ENCODE peak calls at places on chromosome 3, in nine cellular contexts. W is mammary epithelial cell, O is BE2C, K is NB4, M is foreskin fibroblast, R is lower lobe of right lung, D is GM12865, P is RWPE2, V is thoracic aorta. X is an unnamed sample.

GRCh38 chr3:61736506-61736905 is 175.1 kb downstream of the PTPRG start:
- DNase-seq in P (no peak), W (peak; percentile 54), V (no peak), D (no peak), M (no peak), K (no peak), O (no peak), R (no peak), X (no peak)

GRCh38 chr3:11459147-11459837 is 184.4 kb downstream of the VGLL4 start:
- DNase-seq in R (no peak), W (no peak), O (no peak), D (no peak), M (peak; percentile 61), V (no peak), P (no peak), K (no peak), X (no peak)

GRCh38 chr3:62128028-62128427 is 245.3 kb downstream of the FEZF2 start:
- DNase-seq in P (no peak), V (no peak), M (peak; percentile 75), K (peak; percentile 1), D (no peak), O (no peak), W (no peak), R (no peak), X (no peak)

GRCh38 chr3:13289771-13290285 is 130.3 kb downstream of the NUP210 start:
- DNase-seq in W (no peak), R (peak; percentile 14), M (no peak), K (no peak), V (no peak), P (peak; percentile 30), D (no peak), O (no peak), X (no peak)

GRCh38 chr3:62229908-62230307 is 143.4 kb downstream of the FEZF2 start:
- DNase-seq in R (no peak), W (peak; percentile 9), V (no peak), P (no peak), O (no peak), M (peak; percentile 15), D (no peak), K (peak; percentile 5), X (no peak)

GRCh38 chr3:48367201-48367600 is 4.8 kb upstream of the FBXW12 start:
- DNase-seq in M (no peak), D (no peak), K (no peak), P (no peak), W (no peak), R (no peak), V (no peak), O (peak; percentile 70), X (no peak)

GRCh38 chr3:122443090-122443489 is 27.2 kb upstream of the WDR5B start:
- DNase-seq in D (no peak), R (no peak), P (no peak), M (no peak), V (no peak), K (no peak), W (no peak), O (peak; percentile 22), X (no peak)

GRCh38 chr3:8607285-8608040 is 37.1 kb downstream of the SSUH2 start:
- DNase-seq in P (no peak), R (no peak), W (peak; percentile 66), V (no peak), M (peak; percentile 83), D (peak; percentile 17), K (peak; percentile 18), O (peak; percentile 71), X (no peak)

GRCh38 chr3:125281411-125281810 is 68.9 kb upstream of the SLC12A8 start:
- DNase-seq in M (no peak), R (no peak), V (no peak), O (no peak), P (no peak), K (no peak), D (no peak), W (peak; percentile 1), X (no peak)

DNA sequence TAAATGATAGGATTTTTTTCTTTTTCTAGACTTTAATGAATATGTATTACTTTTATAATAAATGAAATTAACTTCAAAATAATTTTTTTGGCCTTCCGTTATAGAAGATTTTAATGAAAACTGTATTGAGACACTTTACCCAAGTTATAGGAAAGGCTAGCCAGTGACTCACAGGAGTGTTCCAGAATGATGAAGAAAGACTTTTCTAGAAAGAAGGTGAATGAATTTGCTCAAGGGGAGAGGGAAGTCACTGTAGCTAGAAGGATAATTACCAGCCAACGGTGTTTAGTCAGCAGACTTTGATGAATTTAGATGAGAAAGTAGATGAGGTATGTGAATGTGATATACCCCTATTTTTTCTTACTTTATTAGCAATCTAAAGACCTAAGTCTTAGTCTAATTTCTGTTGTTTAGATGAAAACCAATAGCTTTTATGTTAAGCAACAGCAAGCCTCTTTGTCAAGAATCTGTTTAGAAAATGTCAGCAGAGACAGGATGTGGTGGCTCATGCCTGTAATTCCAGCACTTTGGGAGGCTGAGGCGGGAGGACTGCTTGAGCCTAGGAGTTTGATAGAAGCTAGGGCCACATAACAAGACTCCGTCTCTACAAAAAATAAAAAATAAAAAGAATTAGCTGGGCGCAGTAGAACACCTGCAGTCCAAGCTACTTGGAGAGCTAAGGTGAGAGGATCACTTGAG is 3.2 kb downstream of the ALAS1 start:
- DNase-seq in K (peak; percentile 58), D (no peak), R (no peak), O (no peak), M (no peak), P (no peak), W (no peak), V (no peak), X (no peak)
- H3K4me3 ChIP-seq in K (peak overlapping the region; percentile 89), D (no peak overlapping the region), R (no peak overlapping the region), O (no peak overlapping the region), M (no peak overlapping the region), P (no peak overlapping the region), W (no peak overlapping the region), V (no peak overlapping the region), X (no peak overlapping the region)

GRCh38 chr3:15812183-15812582 is 14.4 kb upstream of the ANKRD28 start:
- DNase-seq in O (no peak), R (no peak), D (peak; percentile 53), M (peak; percentile 49), V (no peak), P (no peak), K (peak; percentile 41), W (peak; percentile 15), X (no peak)
- TF ChIP-seq CTCF in O (no peak), R (peak; percentile 51), D (peak; percentile 20), M (peak; percentile 21), V (peak; percentile 46), P (peak; percentile 79), K (no peak), W (peak; percentile 34), X (peak; percentile 33)

DNA sequence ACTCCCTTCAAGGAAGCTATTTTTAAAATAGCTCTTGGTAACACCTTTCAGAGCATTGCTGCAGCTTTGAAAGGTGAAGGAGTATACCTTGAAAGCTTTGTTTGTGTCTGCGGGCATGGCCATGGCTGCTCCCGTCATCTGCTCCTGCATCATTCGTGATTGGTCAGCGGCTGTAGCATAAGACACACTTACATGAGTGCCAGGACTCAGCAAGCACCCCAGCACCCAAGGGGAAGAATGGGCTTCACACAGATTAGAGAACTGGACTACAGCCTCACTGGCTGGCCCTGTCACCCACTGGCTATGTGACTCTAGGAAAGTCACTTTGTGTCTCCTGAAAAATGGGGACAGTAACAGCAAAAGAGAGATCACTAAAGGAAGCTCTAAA is 17.0 kb downstream of the EMC3 start:
- DNase-seq in P (no peak), D (no peak), O (no peak), R (no peak), W (no peak), V (no peak), K (no peak), M (no peak), X (no peak)
- H3K4me3 ChIP-seq in P (no peak overlapping the region), D (no peak overlapping the region), O (no peak overlapping the region), R (no peak overlapping the region), W (no peak overlapping the region), V (no peak overlapping the region), K (no peak overlapping the region), M (no peak overlapping the region), X (no peak overlapping the region)

GRCh38 chr3:129593230-129593594 is 13.3 kb downstream of the PLXND1 start:
- DNase-seq in O (no peak), K (no peak), V (no peak), P (no peak), D (no peak), W (no peak), R (no peak), M (no peak), X (no peak)
- TF ChIP-seq CTCF in O (peak; percentile 11), K (peak; percentile 22), V (no peak), P (no peak), D (peak; percentile 2), W (no peak), R (no peak), M (no peak), X (no peak)

DNA sequence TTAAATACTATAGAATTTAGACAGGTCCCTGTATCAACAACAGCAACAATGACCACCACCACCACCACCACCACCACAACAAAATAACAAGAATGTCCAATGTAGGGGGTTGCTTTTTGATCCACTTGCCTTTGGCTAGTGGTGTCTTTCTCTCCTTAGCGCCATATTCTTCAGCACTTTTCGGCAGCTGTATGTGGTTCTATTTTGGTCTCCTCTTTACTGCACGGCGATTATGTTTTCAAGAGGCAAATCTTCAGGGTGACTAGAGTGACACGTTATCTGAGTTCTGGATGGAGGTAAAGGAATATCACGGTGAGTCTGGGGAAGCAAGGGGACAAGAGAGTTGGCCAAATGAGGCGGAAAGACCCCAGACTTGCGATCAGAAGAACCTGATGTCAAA is 56.1 kb downstream of the ST6GAL1 start:
- DNase-seq in R (no peak), V (no peak), M (no peak), D (no peak), K (no peak), P (no peak), W (no peak), O (no peak), X (no peak)
- H3K4me3 ChIP-seq in R (no peak overlapping the region), V (no peak overlapping the region), M (no peak overlapping the region), D (peak overlapping the region; percentile 43), K (no peak overlapping the region), P (no peak overlapping the region), W (no peak overlapping the region), O (no peak overlapping the region), X (no peak overlapping the region)

GRCh38 chr3:133821767-133822638 is 16.4 kb downstream of the SRPRB start:
- DNase-seq in R (no peak), D (no peak), O (peak; percentile 50), P (peak; percentile 89), V (peak; percentile 43), W (peak; percentile 89), M (peak; percentile 78), K (no peak), X (no peak)
- TF ChIP-seq CTCF in R (no peak), D (peak; percentile 10), O (peak; percentile 45), P (peak; percentile 75), V (no peak), W (peak; percentile 41), M (no peak), K (no peak), X (no peak)

DNA sequence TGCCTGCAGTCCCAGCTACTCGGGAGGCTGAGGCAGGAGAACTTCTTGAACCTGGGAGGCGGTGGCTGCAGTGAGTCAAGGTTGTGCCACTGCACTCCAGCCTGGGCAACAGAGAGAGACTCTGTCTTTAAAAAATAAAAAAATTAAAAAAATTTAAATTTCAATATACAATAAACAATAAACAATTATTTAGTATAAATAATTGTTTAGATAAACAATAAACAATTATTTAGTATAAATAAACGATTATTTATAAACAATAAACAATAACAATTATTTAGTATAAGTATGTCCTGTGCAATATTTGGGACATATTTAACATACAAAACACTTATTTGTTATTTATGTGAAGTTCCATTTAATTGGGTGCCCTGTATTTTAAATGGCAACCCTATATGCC is 119.6 kb downstream of the XXYLT1 start:
- DNase-seq in M (no peak), R (no peak), K (no peak), O (no peak), V (no peak), P (no peak), D (no peak), W (no peak), X (no peak)
- H3K4me3 ChIP-seq in M (no peak overlapping the region), R (no peak overlapping the region), K (no peak overlapping the region), O (no peak overlapping the region), V (no peak overlapping the region), P (no peak overlapping the region), D (no peak overlapping the region), W (no peak overlapping the region), X (no peak overlapping the region)

GRCh38 chr3:186261638-186262037 is 100.4 kb downstream of the DGKG start:
- DNase-seq in M (no peak), P (no peak), O (no peak), V (no peak), R (no peak), K (peak; percentile 51), W (no peak), D (peak; percentile 35), X (no peak)
- TF ChIP-seq CTCF in M (peak; percentile 5), P (peak; percentile 10), O (peak; percentile 40), V (no peak), R (no peak), K (peak; percentile 32), W (no peak), D (peak; percentile 13), X (no peak)